ENCODE peak calls at places on chromosomes 12 and 14, in nine cellular contexts. N is GM23248; M is CD4-positive, alpha-beta T cell; F is brain microvascular endothelial cell; C is transverse colon; R is SK-N-SH; V is ovary; P is adrenal gland; G is AG04450. S is an unnamed sample.

GRCh38 chr14:79861111-79861510 is 350.2 kb downstream of the DIO2 start:
- DNase-seq in N (no peak), M (no peak), F (no peak), C (no peak), R (no peak), V (no peak), P (no peak), G (no peak), S (no peak)

GRCh38 chr12:98740751-98741150 is 95.7 kb downstream of the APAF1 start:
- DNase-seq in N (no peak), M (no peak), F (no peak), C (no peak), R (no peak), V (no peak), P (no peak), G (no peak), S (no peak)

GRCh38 chr12:79373896-79374499 is 316.8 kb downstream of the PAWR start:
- DNase-seq in N (peak; percentile 56), M (no peak), F (peak; percentile 26), C (no peak), R (peak; percentile 74), V (no peak), P (no peak), G (no peak), S (no peak)

GRCh38 chr14:49506650-49507049 is 79.5 kb downstream of the RPS29 start:
- DNase-seq in N (no peak), M (no peak), F (no peak), C (no peak), R (no peak), V (no peak), P (no peak), G (no peak), S (no peak)

GRCh38 chr12:132605892-132606291 is 4.5 kb downstream of the LRCOL1 start:
- DNase-seq in N (no peak), M (no peak), F (no peak), C (no peak), R (no peak), V (no peak), P (no peak), G (no peak), S (no peak)

GRCh38 chr12:26789731-26790644 is 43.0 kb downstream of the ITPR2 start:
- DNase-seq in N (peak; percentile 84), M (no peak), F (peak; percentile 66), C (peak; percentile 18), R (no peak), V (no peak), P (no peak), G (no peak), S (no peak)

GRCh38 chr14:50772361-50772760 is 58.6 kb downstream of the NIN start:
- DNase-seq in N (peak; percentile 95), M (no peak), F (peak; percentile 59), C (no peak), R (no peak), V (no peak), P (no peak), G (no peak), S (no peak)

GRCh38 chr12:116662612-116663144 is 75.2 kb downstream of the SPRING1 start:
- DNase-seq in N (peak; percentile 26), M (no peak), F (no peak), C (peak; percentile 28), R (peak; percentile 22), V (peak; percentile 64), P (peak; percentile 35), G (peak; percentile 6), S (no peak)

GRCh38 chr12:69630191-69630590 is 19.5 kb upstream of the LRRC10 start:
- DNase-seq in N (peak; percentile 18), M (no peak), F (no peak), C (no peak), R (no peak), V (no peak), P (no peak), G (no peak), S (no peak)

GRCh38 chr14:102363182-102363952 is 626 bp downstream of the TECPR2 start:
- DNase-seq in N (peak; percentile 85), M (no peak), F (peak; percentile 14), C (peak; percentile 40), R (no peak), V (no peak), P (peak; percentile 57), G (no peak), S (peak; percentile 45)

GRCh38 chr14:96037891-96038557 is 1.1 kb upstream of the C14orf132 start:
- DNase-seq in N (peak; percentile 77), M (no peak), F (no peak), C (peak; percentile 49), R (peak; percentile 38), V (no peak), P (peak; percentile 24), G (no peak), S (peak; percentile 90)

GRCh38 chr14:73188501-73188903 is 48.8 kb upstream of the PAPLN start:
- DNase-seq in N (peak; percentile 69), M (no peak), F (peak; percentile 63), C (no peak), R (no peak), V (no peak), P (peak; percentile 49), G (peak; percentile 56), S (no peak)

GRCh38 chr12:54723653-54724256 is 75.6 kb upstream of the DCD start:
- DNase-seq in N (peak; percentile 43), M (peak; percentile 7), F (peak; percentile 9), C (no peak), R (no peak), V (no peak), P (no peak), G (no peak), S (no peak)

GRCh38 chr12:9969673-9970072 is 1.5 kb upstream of the CLEC12A start:
- DNase-seq in N (no peak), M (no peak), F (no peak), C (no peak), R (no peak), V (no peak), P (no peak), G (no peak), S (no peak)

GRCh38 chr12:111761099-111761498 is 5.6 kb upstream of the ALDH2 start:
- DNase-seq in N (no peak), M (no peak), F (no peak), C (peak; percentile 51), R (no peak), V (no peak), P (no peak), G (no peak), S (no peak)

GRCh38 chr14:57530571-57530970 is 36.9 kb upstream of the CCDC198 start:
- DNase-seq in N (no peak), M (no peak), F (no peak), C (no peak), R (no peak), V (no peak), P (no peak), G (no peak), S (no peak)
- H3K27ac ChIP-seq in N (no peak overlapping the region), M (no peak overlapping the region), F (no peak overlapping the region), C (no peak overlapping the region), R (no peak overlapping the region), V (no peak overlapping the region), P (no peak overlapping the region), G (no peak overlapping the region), S (no peak overlapping the region)

GRCh38 chr12:105341010-105341409 is 10.5 kb downstream of the C12orf75 start:
- DNase-seq in N (peak; percentile 52), M (no peak), F (no peak), C (no peak), R (no peak), V (no peak), P (no peak), G (no peak), S (no peak)
- H3K27ac ChIP-seq in N (peak overlapping the region; percentile 13), M (no peak overlapping the region), F (no peak overlapping the region), C (no peak overlapping the region), R (no peak overlapping the region), V (no peak overlapping the region), P (no peak overlapping the region), G (no peak overlapping the region), S (peak overlapping the region; percentile 21)

GRCh38 chr12:120196363-120196762 is 1.8 kb upstream of the GCN1 start:
- DNase-seq in N (no peak), M (no peak), F (no peak), C (no peak), R (no peak), V (no peak), P (peak; percentile 44), G (no peak), S (no peak)

GRCh38 chr12:120199595-120200306 is 1.2 kb downstream of the RPLP0 start:
- DNase-seq in N (peak; percentile 92), M (no peak), F (peak; percentile 27), C (no peak), R (no peak), V (peak; percentile 41), P (peak; percentile 71), G (peak; percentile 16), S (peak; percentile 74)

GRCh38 chr12:120199025-120199424 is 1.9 kb downstream of the RPLP0 start:
- DNase-seq in N (no peak), M (no peak), F (no peak), C (no peak), R (no peak), V (no peak), P (no peak), G (no peak), S (no peak)

GRCh38 chr12:120194534-120195395 is at the start of gene GCN1:
- DNase-seq in N (peak; percentile 91), M (peak; percentile 80), F (peak; percentile 65), C (peak; percentile 87), R (peak; percentile 94), V (peak; percentile 78), P (peak; percentile 82), G (peak; percentile 36), S (peak; percentile 71)

DNA sequence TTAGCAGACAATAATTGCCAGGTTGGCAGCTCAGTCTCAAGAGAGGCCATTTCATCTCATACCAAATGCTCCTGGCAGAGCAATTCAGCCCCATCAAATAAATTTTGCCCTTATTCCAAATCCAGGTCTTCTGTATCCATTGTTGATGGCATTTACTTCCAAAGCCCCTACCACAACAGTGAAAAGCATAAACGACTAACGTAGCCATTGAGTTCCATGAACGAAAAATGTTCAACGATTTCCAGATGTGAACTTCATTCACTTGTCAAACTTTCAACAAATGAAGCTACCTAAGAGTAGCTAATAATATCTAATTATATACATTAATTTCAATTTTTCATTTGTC is 3.0 kb upstream of the GCN1 start:
- DNase-seq in N (no peak), M (no peak), F (no peak), C (no peak), R (no peak), V (no peak), P (no peak), G (no peak), S (no peak)
- H3K27ac ChIP-seq in N (peak overlapping the region; percentile 93), M (no peak overlapping the region), F (no peak overlapping the region), C (no peak overlapping the region), R (no peak overlapping the region), V (no peak overlapping the region), P (no peak overlapping the region), G (no peak overlapping the region), S (no peak overlapping the region)

DNA sequence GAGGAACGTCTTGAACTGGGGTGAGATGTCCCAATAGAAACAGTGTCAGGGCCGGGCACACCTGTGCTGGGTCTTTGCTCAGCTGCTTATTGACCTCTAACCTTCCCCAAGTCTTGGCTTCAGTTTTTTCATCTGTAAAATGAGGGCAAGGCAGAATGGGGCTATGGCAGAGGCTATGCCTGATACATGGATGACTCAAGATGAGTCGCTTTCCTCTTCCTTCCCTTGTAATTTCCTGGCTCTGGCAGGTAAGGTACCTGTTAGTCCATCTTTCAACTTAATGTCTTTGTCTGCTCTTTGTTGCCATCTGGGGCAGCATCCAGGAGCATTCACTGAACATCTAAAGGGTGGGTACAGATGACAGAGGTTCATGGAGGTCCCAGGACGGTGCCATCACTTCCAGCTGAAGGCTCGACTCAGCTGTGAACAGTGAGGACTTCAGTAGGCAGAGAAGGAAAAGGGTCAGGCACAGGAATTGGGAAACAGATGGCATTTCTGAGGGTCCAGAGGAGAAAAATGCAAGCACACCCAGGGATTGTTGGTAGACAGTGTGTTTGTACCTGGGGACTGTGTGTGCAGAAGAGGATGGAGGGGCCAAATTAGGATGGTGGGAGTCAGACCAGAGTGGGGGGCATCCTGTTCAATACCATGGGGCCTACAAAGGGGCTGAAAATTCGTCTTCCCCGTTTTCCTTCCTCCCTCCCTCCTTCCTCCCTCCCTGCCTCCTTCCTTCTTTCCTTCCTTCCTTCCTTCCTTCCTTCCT is 268.3 kb downstream of the VRK1 start:
- DNase-seq in N (no peak), M (no peak), F (no peak), C (no peak), R (no peak), V (no peak), P (no peak), G (no peak), S (no peak)
- H3K27ac ChIP-seq in N (no peak overlapping the region), M (no peak overlapping the region), F (no peak overlapping the region), C (no peak overlapping the region), R (no peak overlapping the region), V (no peak overlapping the region), P (no peak overlapping the region), G (no peak overlapping the region), S (no peak overlapping the region)